ENCODE peak calls at places on chromosomes 13 and 19, in six cellular contexts. Y, N, B, Z, L and R are unnamed samples. For H3K36me3 and H3K4me1, the result is how much of the 10 kb centered on the place peaks cover.

GRCh38 chr19:48837081-48837524 is 812 bp upstream of the HSD17B14 start:
- DNase-seq in Y (peak), L (peak), Z (peak), B (peak), N (no peak), R (peak)

GRCh38 chr13:90838561-90838960 is 508.9 kb upstream of the MIR17HG start:
- DNase-seq in L (no peak), Y (no peak), Z (no peak), N (no peak), B (no peak), R (no peak)

GRCh38 chr13:75934889-75935288 is 298.8 kb downstream of the LMO7 start:
- DNase-seq in B (no peak), N (no peak), Z (no peak), L (no peak), Y (no peak), R (no peak)

GRCh38 chr13:99293178-99293577 is 14.0 kb downstream of the GPR183 start:
- DNase-seq in L (no peak), N (no peak), Z (no peak), Y (no peak), B (no peak), R (no peak)

GRCh38 chr13:42602910-42603309 is 29.0 kb downstream of the TNFSF11 start:
- DNase-seq in Z (no peak), B (no peak), L (no peak), N (no peak), Y (no peak), R (no peak)

GRCh38 chr19:18478545-18479311 is 40.8 kb upstream of the ISYNA1 start:
- DNase-seq in L (peak), B (peak), Z (peak), N (peak), Y (no peak), R (peak)

GRCh38 chr13:20405691-20406090 is 120.0 kb downstream of the CRYL1 start:
- DNase-seq in L (no peak), B (no peak), Y (no peak), N (no peak), Z (peak), R (no peak)

GRCh38 chr13:74135306-74136088 is 1.3 kb upstream of the KLF12 start:
- DNase-seq in L (peak), Z (peak), N (no peak), B (peak), Y (no peak), R (no peak)

GRCh38 chr19:17847538-17848366 is at the start of gene JAK3:
- DNase-seq in Z (peak), B (peak), Y (no peak), N (peak), L (peak), R (no peak)

GRCh38 chr13:49336655-49337054 is 88.9 kb downstream of the CDADC1 start:
- DNase-seq in B (no peak), Y (no peak), N (peak), L (no peak), Z (no peak), R (no peak)

GRCh38 chr13:52869050-52869449 is 20.6 kb upstream of the PCDH8 start:
- DNase-seq in L (no peak), B (no peak), N (no peak), Z (no peak), Y (no peak), R (no peak)

GRCh38 chr13:49443327-49443688 is 556 bp downstream of the CAB39L start:
- DNase-seq in L (peak), Y (no peak), B (peak), Z (no peak), N (peak), R (no peak)

GRCh38 chr13:110506859-110507566 is 54.5 kb downstream of the RAB20 start:
- DNase-seq in L (no peak), B (peak), N (no peak), Y (no peak), Z (peak), R (peak)

GRCh38 chr19:43561144-43561970 is 14.0 kb downstream of the XRCC1 start:
- DNase-seq in Y (no peak), B (no peak), N (no peak), L (no peak), Z (no peak), R (no peak)

GRCh38 chr13:39263033-39263432 is 224.8 kb downstream of the NHLRC3 start:
- DNase-seq in Z (peak), N (peak), L (peak), Y (peak), B (peak), R (peak)

GRCh38 chr13:97296740-97297139 is 74.6 kb downstream of the MBNL2 start:
- DNase-seq in Y (no peak), Z (no peak), B (no peak), L (no peak), N (peak), R (no peak)

GRCh38 chr19:400976-401835 is 7.7 kb downstream of the C2CD4C start:
- DNase-seq in B (no peak), Y (no peak), N (no peak), Z (no peak), L (no peak), R (no peak)

GRCh38 chr13:60627071-60627686 is 230.2 kb downstream of the TDRD3 start:
- DNase-seq in N (peak), L (peak), Z (no peak), B (peak), Y (peak), R (no peak)

GRCh38 chr13:100131863-100132574 is 43.1 kb downstream of the PCCA start:
- DNase-seq in Z (no peak), L (peak), Y (no peak), B (peak), N (peak), R (no peak)

GRCh38 chr13:71979616-71980015 is 112.6 kb upstream of the DACH1 start:
- DNase-seq in N (peak), L (no peak), B (peak), Y (peak), Z (no peak), R (no peak)

GRCh38 chr19:18502633-18503294 is 19.1 kb downstream of the ELL start:
- DNase-seq in Y (no peak), Z (no peak), L (peak), B (no peak), N (no peak), R (no peak)

GRCh38 chr13:107843281-107843680 is 372.1 kb downstream of the LIG4 start:
- DNase-seq in N (no peak), Z (no peak), Y (no peak), B (no peak), L (no peak), R (no peak)

GRCh38 chr19:38685666-38686529 is 38.4 kb downstream of the ACTN4 start:
- DNase-seq in L (peak), Y (no peak), Z (no peak), B (peak), N (peak), R (peak)

GRCh38 chr13:74883834-74884233 is 598.1 kb downstream of the TBC1D4 start:
- DNase-seq in B (no peak), L (no peak), Z (no peak), N (no peak), Y (no peak), R (no peak)

GRCh38 chr19:36008336-36008978 is at the start of gene SYNE4:
- DNase-seq in B (peak), L (no peak), N (peak), Z (peak), Y (no peak), R (peak)

GRCh38 chr13:39130298-39130697 is 92.0 kb downstream of the NHLRC3 start:
- DNase-seq in B (no peak), N (no peak), L (no peak), Z (no peak), Y (peak), R (no peak)

GRCh38 chr19:16620584-16620983 is 7.4 kb downstream of the MED26 start:
- DNase-seq in L (no peak), B (no peak), Z (no peak), N (no peak), Y (no peak), R (no peak)

GRCh38 chr19:49884760-49885159 is 7.3 kb downstream of the TBC1D17 start:
- DNase-seq in N (no peak), B (no peak), Y (no peak), Z (no peak), L (no peak), R (no peak)

GRCh38 chr19:55516878-55517620 is 19.9 kb downstream of the SBK2 start:
- DNase-seq in Z (peak), B (peak), Y (peak), L (peak), N (peak), R (peak)

GRCh38 chr19:28318469-28319179 is 894.3 kb downstream of the UQCRFS1 start:
- DNase-seq in B (no peak), L (no peak), N (no peak), Z (no peak), Y (no peak), R (no peak)

GRCh38 chr19:5484398-5485285 is 29.4 kb downstream of the ZNRF4 start:
- DNase-seq in L (peak), Y (no peak), B (peak), Z (peak), N (peak), R (no peak)

GRCh38 chr13:107450931-107451330 is 764.4 kb downstream of the LIG4 start:
- DNase-seq in L (no peak), B (no peak), N (no peak), Z (no peak), Y (no peak), R (no peak)

GRCh38 chr19:47518139-47518538 is 3.3 kb upstream of the NAPA start:
- DNase-seq in Z (no peak), B (no peak), N (no peak), Y (no peak), L (no peak), R (no peak)

GRCh38 chr19:48962029-48962848 is 2.9 kb upstream of the FTL start:
- DNase-seq in L (no peak), B (peak), N (peak), Y (no peak), Z (peak), R (peak)

GRCh38 chr13:104011505-104012270 is 945.5 kb upstream of the SLC10A2 start:
- DNase-seq in L (no peak), Y (no peak), N (no peak), Z (peak), B (no peak), R (no peak)

GRCh38 chr13:27523345-27524073 is 73.1 kb upstream of the MTIF3 start:
- DNase-seq in Z (no peak), N (no peak), L (no peak), Y (no peak), B (no peak), R (no peak)

GRCh38 chr19:14056741-14057356 is 5.0 kb downstream of the PALM3 start:
- DNase-seq in N (no peak), L (peak), B (no peak), Y (no peak), Z (no peak), R (no peak)

GRCh38 chr19:14055396-14055795 is 6.5 kb downstream of the PALM3 start:
- DNase-seq in N (no peak), Y (no peak), B (no peak), L (no peak), Z (no peak), R (no peak)

GRCh38 chr19:14054721-14055120 is 7.2 kb downstream of the PALM3 start:
- DNase-seq in B (no peak), Z (no peak), L (peak), N (no peak), Y (no peak), R (no peak)

GRCh38 chr19:14054099-14054498 is 7.8 kb downstream of the PALM3 start:
- DNase-seq in B (no peak), N (no peak), Y (no peak), L (no peak), Z (no peak), R (no peak)

GRCh38 chr19:14056069-14056666 is 5.7 kb downstream of the PALM3 start:
- DNase-seq in Y (no peak), Z (no peak), L (no peak), B (no peak), N (no peak), R (no peak)
- H3K4me3 ChIP-seq in Y (no peak), Z (no peak), L (no peak), B (no peak), N (no peak), R (no peak)

GRCh38 chr13:69010789-69011188 is 1096.8 kb upstream of the ATXN8OS start:
- DNase-seq in Y (no peak), L (no peak), N (no peak), B (no peak), Z (no peak), R (no peak)
- H3K36me3 ChIP-seq in Y (under half), L (under half), N (under half), B (under half), Z (under half), R (under half)

DNA sequence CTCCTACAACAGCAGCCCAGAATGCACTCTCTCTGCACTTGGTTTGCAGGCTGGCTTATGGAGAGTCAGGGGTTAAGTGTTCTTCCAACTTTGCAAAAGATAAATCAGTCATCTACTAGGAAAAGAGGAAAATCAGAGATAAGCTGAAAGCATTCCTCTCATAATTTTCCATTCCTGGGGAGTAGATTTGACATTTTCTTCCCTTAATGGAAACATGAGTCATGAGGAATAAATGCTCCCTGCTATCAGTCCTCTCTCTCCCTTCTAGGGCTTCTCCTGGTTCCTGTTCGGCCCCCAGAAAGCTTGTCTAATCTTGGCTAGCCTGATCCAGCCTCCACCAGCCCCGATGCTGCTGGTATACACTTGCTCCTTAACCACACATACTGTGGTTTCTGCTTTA is 28.4 kb upstream of the ENOX1 start:
- DNase-seq in B (peak), N (no peak), Z (no peak), Y (no peak), L (peak), R (peak)
- H3K4me1 ChIP-seq in B (under half), N (under half), Z (under half), Y (under half), L (under half), R (under half)

GRCh38 chr19:33375760-33376159 is 2.3 kb downstream of the CEBPG start:
- DNase-seq in Z (no peak), B (no peak), Y (no peak), L (no peak), N (peak), R (no peak)

GRCh38 chr19:33377586-33378475 is 4.3 kb downstream of the CEBPG start:
- DNase-seq in Z (no peak), B (no peak), L (no peak), Y (no peak), N (no peak), R (no peak)

GRCh38 chr19:33375156-33375744 is 1.7 kb downstream of the CEBPG start:
- DNase-seq in N (no peak), B (no peak), Y (no peak), Z (no peak), L (no peak), R (no peak)

GRCh38 chr19:33376423-33376822 is 2.9 kb downstream of the CEBPG start:
- DNase-seq in L (no peak), Y (no peak), Z (peak), B (peak), N (peak), R (peak)

DNA sequence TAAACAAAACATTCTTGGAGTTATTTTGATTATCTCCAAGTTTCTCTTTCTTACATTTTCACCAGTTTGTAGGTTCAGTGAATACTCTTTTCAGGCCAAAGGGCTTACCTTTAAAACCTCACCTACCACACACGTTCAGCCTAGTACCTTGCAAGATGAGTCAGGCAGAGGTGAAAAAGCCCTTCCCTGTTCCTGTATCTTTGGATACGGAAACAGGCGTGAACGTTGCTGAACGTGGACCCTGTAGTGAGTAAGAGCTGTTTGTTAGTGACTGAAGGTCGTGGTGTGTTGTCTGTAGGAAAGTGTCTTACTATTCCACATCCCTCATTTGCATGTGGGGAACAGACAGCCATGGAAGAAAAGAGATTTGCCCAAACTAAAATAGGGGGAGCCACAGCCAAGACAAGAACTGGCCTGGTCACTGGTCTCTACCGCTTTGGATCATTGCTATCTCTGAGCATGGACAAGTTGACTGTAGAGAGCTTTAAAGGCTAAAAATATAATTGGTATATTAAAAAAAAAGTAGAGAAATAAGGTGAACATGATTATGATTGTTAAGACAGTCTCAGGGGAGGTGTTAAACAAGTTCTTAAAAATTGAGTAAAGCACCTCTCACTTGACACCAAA is 3.5 kb downstream of the CEBPG start:
- DNase-seq in Z (peak), N (no peak), Y (no peak), B (peak), L (no peak), R (peak)
- H3K4me3 ChIP-seq in Z (no peak), N (no peak), Y (no peak), B (no peak), L (no peak), R (peak)

GRCh38 chr13:57552441-57552840 is 79.1 kb upstream of the PCDH17 start:
- DNase-seq in L (no peak), Z (no peak), Y (no peak), N (no peak), B (no peak), R (no peak)

DNA sequence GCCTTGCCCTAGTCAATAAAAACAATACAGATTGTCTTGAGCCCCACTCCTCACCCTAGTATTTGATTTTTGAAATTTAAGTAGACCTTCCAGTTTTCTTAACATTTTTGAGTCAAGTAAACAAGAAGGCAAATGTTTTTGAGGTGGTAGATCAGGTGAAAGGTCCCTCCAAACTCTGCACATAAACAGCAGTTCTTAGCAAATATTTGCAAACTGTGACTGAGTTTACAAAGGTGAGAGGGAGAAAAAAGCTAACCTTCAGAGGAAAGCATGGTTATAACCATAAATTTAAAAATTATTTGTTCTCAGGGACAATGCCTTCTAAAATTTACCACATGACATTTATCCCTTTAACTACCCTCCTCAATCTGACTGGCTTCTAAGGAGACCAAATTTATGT is 84.6 kb upstream of the PCDH17 start:
- DNase-seq in N (no peak), Z (no peak), B (no peak), Y (no peak), L (no peak), R (no peak)
- H3K36me3 ChIP-seq in N (under half), Z (under half), B (under half), Y (under half), L (under half), R (under half)

GRCh38 chr13:48151343-48151742 is 56.4 kb upstream of the MED4 start:
- DNase-seq in Y (no peak), Z (no peak), L (no peak), B (no peak), N (no peak), R (no peak)
- H3K4me1 ChIP-seq in Y (under half), Z (under half), L (under half), B (under half), N (under half), R (under half)

GRCh38 chr19:11479470-11480080 is 1.3 kb downstream of the ELAVL3 start:
- DNase-seq in B (peak), N (peak), L (peak), Z (no peak), Y (no peak), R (no peak)
- H3K4me3 ChIP-seq in B (no peak), N (peak), L (no peak), Z (peak), Y (peak), R (no peak)

GRCh38 chr13:112807653-112808376 is 118.0 kb downstream of the ATP11A start:
- DNase-seq in N (no peak), Y (no peak), B (no peak), Z (no peak), L (no peak), R (no peak)
- H3K36me3 ChIP-seq in N (half or more), Y (under half), B (under half), Z (under half), L (under half), R (under half)

GRCh38 chr19:42289556-42290041 is 12.3 kb upstream of the PRR19 start:
- DNase-seq in N (no peak), Z (no peak), Y (no peak), L (no peak), B (no peak), R (no peak)
- H3K4me1 ChIP-seq in N (under half), Z (half or more), Y (under half), L (under half), B (under half), R (under half)

DNA sequence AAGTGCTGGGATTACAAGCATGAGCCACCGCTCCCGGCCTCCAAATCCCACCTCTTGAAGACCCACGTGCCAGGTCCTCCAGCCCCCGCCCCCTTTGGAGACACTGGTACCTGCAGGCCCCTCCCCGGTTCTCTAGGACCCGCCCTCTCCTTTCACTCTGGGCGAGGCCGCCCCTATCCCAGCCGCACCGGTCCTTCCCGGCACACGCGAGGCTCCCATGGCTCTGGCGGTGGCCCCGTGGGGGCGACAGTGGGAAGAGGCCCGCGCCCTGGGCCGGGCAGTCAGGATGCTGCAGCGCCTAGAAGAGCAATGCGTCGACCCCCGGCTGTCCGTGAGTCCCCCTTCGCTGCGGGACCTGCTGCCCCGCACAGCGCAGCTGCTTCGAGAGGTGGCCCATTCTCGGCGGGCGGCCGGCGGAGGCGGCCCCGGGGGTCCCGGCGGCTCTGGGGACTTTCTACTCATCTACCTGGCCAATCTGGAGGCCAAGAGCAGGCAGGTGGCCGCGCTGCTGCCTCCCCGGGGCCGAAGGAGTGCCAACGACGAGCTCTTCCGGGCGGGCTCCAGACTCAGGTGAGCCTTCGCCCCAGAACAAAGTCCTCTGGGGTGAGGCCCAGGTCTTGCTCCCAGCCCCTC is at the start of gene CBLC:
- DNase-seq in L (peak), B (peak), Z (peak), N (peak), Y (no peak), R (peak)
- H3K4me3 ChIP-seq in L (no peak), B (no peak), Z (peak), N (peak), Y (peak), R (peak)